ENCODE peak calls at places on chromosomes 11 and 22, in five cellular contexts. N is left ventricle myocardium inferior; W is mesenchymal stem cell; S is GM23338; F is CD8-positive, alpha-beta memory T cell. G is an unnamed sample.

GRCh38 chr22:44202261-44202789 is 21.6 kb downstream of the PARVG start:
- DNase-seq in F (no peak), N (no peak), W (peak), S (no peak), G (no peak)

GRCh38 chr11:48107188-48107704 is 109.4 kb upstream of the OR4B1 start:
- DNase-seq in N (no peak), W (peak), F (no peak), S (no peak), G (peak)

GRCh38 chr11:113201055-113201818 is 113.1 kb upstream of the TTC12 start:
- DNase-seq in N (no peak), W (no peak), F (no peak), S (peak), G (no peak)

GRCh38 chr22:25402160-25402500 is 162.3 kb upstream of the GRK3 start:
- DNase-seq in N (no peak), S (no peak), W (no peak), F (no peak), G (no peak)

GRCh38 chr11:8531982-8532381 is 62.0 kb downstream of the STK33 start:
- DNase-seq in W (no peak), N (no peak), F (no peak), S (no peak), G (no peak)

GRCh38 chr11:134288486-134288885 is 12.3 kb downstream of the GLB1L3 start:
- DNase-seq in N (no peak), S (no peak), W (no peak), F (no peak), G (no peak)

GRCh38 chr22:49599691-49600451 is 227.8 kb downstream of the BRD1 start:
- DNase-seq in F (no peak), N (no peak), W (no peak), S (no peak), G (no peak)

GRCh38 chr11:92888701-92889100 is 80.8 kb upstream of the MTNR1B start:
- DNase-seq in S (peak), N (no peak), F (no peak), W (no peak), G (no peak)

GRCh38 chr22:20433686-20434241 is 3.9 kb downstream of the SCARF2 start:
- DNase-seq in W (no peak), N (no peak), F (no peak), S (no peak), G (no peak)

GRCh38 chr11:130522284-130522961 is 74.0 kb downstream of the ADAMTS15 start:
- DNase-seq in W (peak), F (no peak), N (peak), S (peak), G (peak)

GRCh38 chr11:128593281-128593680 is 5.9 kb upstream of the ETS1 start:
- DNase-seq in W (peak), S (peak), F (no peak), N (no peak), G (no peak)

GRCh38 chr11:104583857-104584256 is 314.4 kb downstream of the CASP12 start:
- DNase-seq in W (no peak), F (no peak), S (no peak), N (no peak), G (no peak)

GRCh38 chr22:48838846-48839730 is 988.6 kb downstream of the BRD1 start:
- DNase-seq in F (no peak), S (no peak), N (no peak), W (no peak), G (no peak)

GRCh38 chr11:123194308-123195181 is 503 bp downstream of the CLMP start:
- DNase-seq in N (no peak), F (no peak), W (peak), S (peak), G (peak)

GRCh38 chr11:94315664-94316063 is 11.3 kb downstream of the IZUMO1R start:
- DNase-seq in W (no peak), F (no peak), N (no peak), S (no peak), G (peak)

GRCh38 chr22:19438286-19438685 is 5.9 kb downstream of the MRPL40 start:
- DNase-seq in N (no peak), S (no peak), F (no peak), W (no peak), G (no peak)

GRCh38 chr11:26073646-26074045 is 258.3 kb upstream of the ANO3 start:
- DNase-seq in N (no peak), F (no peak), S (no peak), W (no peak), G (no peak)

GRCh38 chr11:109747839-109748238 is 325.8 kb downstream of the C11orf87 start:
- DNase-seq in W (peak), F (no peak), S (no peak), N (no peak), G (no peak)

GRCh38 chr22:29071261-29072045 is 1.4 kb upstream of the KREMEN1 start:
- DNase-seq in N (no peak), F (no peak), W (peak), S (peak), G (peak)

GRCh38 chr11:2265854-2266585 is 4.4 kb downstream of the ASCL2 start:
- DNase-seq in S (no peak), N (no peak), W (no peak), F (peak), G (no peak)

GRCh38 chr11:45921561-45922424 is 663 bp upstream of the LARGE2 start:
- DNase-seq in F (no peak), W (no peak), N (peak), S (peak), G (no peak)

GRCh38 chr11:126331286-126331685 is 24.2 kb upstream of the ST3GAL4 start:
- DNase-seq in N (no peak), W (no peak), F (no peak), S (no peak), G (no peak)

GRCh38 chr11:122229611-122230386 is 113.8 kb upstream of the BLID start:
- DNase-seq in S (peak), N (no peak), F (no peak), W (no peak), G (no peak)

GRCh38 chr22:42608481-42609361 is 6.0 kb downstream of the POLDIP3 start:
- DNase-seq in S (no peak), W (peak), N (no peak), F (no peak), G (peak)

GRCh38 chr11:16460508-16460907 is 104.2 kb upstream of the SOX6 start:
- DNase-seq in F (no peak), N (no peak), S (no peak), W (no peak), G (no peak)

GRCh38 chr11:69356703-69357457 is 62.9 kb downstream of the MYEOV start:
- DNase-seq in F (no peak), N (no peak), S (no peak), W (no peak), G (no peak)

GRCh38 chr11:10693509-10694071 is at the start of gene IRAG1:
- DNase-seq in S (peak), W (peak), F (no peak), N (peak), G (no peak)

GRCh38 chr11:10695821-10696220 is 2.3 kb upstream of the IRAG1 start:
- DNase-seq in F (no peak), W (peak), N (no peak), S (no peak), G (no peak)

GRCh38 chr11:10692716-10693115 is 839 bp downstream of the IRAG1 start:
- DNase-seq in F (no peak), S (no peak), N (no peak), W (no peak), G (no peak)

GRCh38 chr11:10696797-10697620 is 3.5 kb upstream of the IRAG1 start:
- DNase-seq in N (no peak), F (no peak), S (no peak), W (no peak), G (no peak)

DNA sequence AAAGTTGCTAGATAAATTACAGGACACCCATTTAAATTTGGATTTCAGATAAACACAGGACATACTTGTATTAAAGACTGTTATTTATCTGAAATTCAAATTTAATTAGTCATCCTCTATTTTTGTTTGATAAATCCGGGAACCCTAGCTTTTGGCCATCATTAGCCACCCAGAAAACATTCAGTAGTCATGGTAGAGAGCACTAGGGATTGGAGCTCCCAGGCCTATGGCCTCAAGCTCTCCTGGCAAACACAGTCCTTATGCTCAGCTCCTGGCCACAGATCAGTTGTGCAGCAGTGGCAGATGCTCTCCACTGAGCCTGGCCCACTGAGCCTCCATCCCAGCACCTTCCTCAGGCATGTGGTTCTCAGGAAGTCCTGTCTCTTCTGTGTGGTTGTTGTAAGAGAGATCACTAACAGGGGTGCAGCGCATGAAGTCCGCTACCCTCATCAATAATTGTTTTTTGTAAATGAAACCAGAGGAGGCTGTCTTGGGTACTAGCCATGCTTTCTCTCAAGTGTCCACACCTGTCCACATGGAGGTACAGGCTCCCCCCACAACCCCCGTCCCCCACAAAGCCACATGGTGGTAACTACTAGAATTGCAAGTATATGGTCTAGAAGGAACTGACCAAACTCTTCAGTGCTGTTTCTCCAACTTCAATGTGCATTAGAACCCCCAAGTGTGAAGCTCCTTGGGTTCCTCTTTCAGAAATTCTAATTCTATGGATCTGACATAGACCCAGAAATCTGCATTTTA is 1.1 kb upstream of the IRAG1 start:
- DNase-seq in W (peak), S (no peak), N (no peak), F (no peak), G (no peak)
- H3K27ac ChIP-seq in W (no peak), S (no peak), N (peak), F (no peak), G (no peak)

DNA sequence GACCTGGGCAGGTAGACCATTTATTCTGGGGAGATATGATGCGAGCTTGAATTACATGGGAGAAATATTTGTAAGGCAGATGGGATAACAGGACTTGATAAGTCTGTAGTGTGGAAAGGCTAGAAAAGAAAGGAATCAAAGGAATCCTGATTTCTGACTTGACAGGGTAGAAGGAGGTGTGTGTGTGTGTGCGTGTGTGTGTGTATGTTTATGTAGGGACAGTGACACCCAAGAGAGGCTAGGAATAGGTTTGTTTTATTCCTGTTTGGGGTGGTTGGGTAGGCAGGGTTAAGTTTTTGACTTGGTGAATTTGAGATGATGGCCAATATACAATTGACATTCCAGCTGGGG is 390 bp upstream of the HTATIP2 start:
- DNase-seq in S (no peak), W (no peak), N (no peak), F (no peak), G (no peak)
- H3K27ac ChIP-seq in S (no peak), W (no peak), N (peak), F (peak), G (no peak)

GRCh38 chr11:34641981-34642380 is 21.1 kb downstream of the EHF start:
- DNase-seq in W (no peak), N (no peak), F (no peak), S (no peak), G (peak)
- H3K27ac ChIP-seq in W (no peak), N (no peak), F (no peak), S (no peak), G (no peak)

GRCh38 chr22:41300661-41301060 is 664 bp upstream of the ZC3H7B start:
- DNase-seq in S (peak), N (no peak), F (no peak), W (no peak), G (no peak)
- H3K27ac ChIP-seq in S (no peak), N (peak), F (peak), W (no peak), G (no peak)

G was measured in mammary epithelial cell.